ENCODE peak calls at places on chromosomes 13 and 19, in six cellular contexts. V is OCI-LY7, C is psoas muscle, X is nephron progenitor cell, G is ovary, Y is CD14-positive monocyte. J is an unnamed sample.

GRCh38 chr19:2976609-2977000 is 759 bp upstream of the TLE6 start:
- DNase-seq in G (no peak), C (no peak), V (no peak), X (no peak), Y (no peak), J (no peak)

GRCh38 chr13:105276571-105276970 is 1258.9 kb downstream of the EFNB2 start:
- DNase-seq in C (no peak), X (no peak), Y (no peak), G (no peak), V (no peak), J (no peak)

GRCh38 chr13:111561091-111561778 is 240.8 kb downstream of the TEX29 start:
- DNase-seq in G (no peak), Y (no peak), X (no peak), V (no peak), C (peak), J (no peak)

GRCh38 chr19:43692364-43692763 is 22.4 kb upstream of the PLAUR start:
- DNase-seq in C (no peak), V (no peak), G (no peak), X (no peak), Y (no peak), J (no peak)

GRCh38 chr19:55690769-55691545 is 15.9 kb downstream of the EPN1 start:
- DNase-seq in G (peak), Y (no peak), X (no peak), V (no peak), C (peak), J (no peak)

GRCh38 chr19:4316940-4317339 is 12.5 kb downstream of the FSD1 start:
- DNase-seq in G (no peak), X (no peak), Y (no peak), V (no peak), C (no peak), J (no peak)

GRCh38 chr13:30844548-30845296 is 61.3 kb upstream of the MEDAG start:
- DNase-seq in V (no peak), X (no peak), C (no peak), Y (peak), G (no peak), J (no peak)

GRCh38 chr19:10868872-10869547 is 2.3 kb upstream of the CARM1 start:
- DNase-seq in Y (no peak), C (no peak), V (no peak), G (peak), X (no peak), J (peak)

GRCh38 chr13:41145136-41145908 is 12.7 kb upstream of the KBTBD6 start:
- DNase-seq in V (no peak), G (no peak), X (no peak), Y (no peak), C (no peak), J (no peak)

GRCh38 chr13:113322890-113323651 is 26.0 kb downstream of the LAMP1 start:
- DNase-seq in X (no peak), C (peak), G (no peak), V (no peak), Y (no peak), J (peak)

GRCh38 chr19:51107406-51108065 is 673 bp downstream of the CTU1 start:
- DNase-seq in X (no peak), C (no peak), Y (no peak), V (peak), G (no peak), J (no peak)

GRCh38 chr13:81872581-81872980 is 1531.7 kb upstream of the SPRY2 start:
- DNase-seq in G (no peak), C (no peak), X (peak), V (no peak), Y (no peak), J (no peak)

GRCh38 chr13:67223024-67223423 is 7.1 kb downstream of the PCDH9 start:
- DNase-seq in X (no peak), Y (no peak), V (no peak), C (no peak), G (no peak), J (no peak)

GRCh38 chr13:64819081-64819480 is 2411.1 kb downstream of the PCDH9 start:
- DNase-seq in V (no peak), X (no peak), G (no peak), C (no peak), Y (no peak), J (no peak)

GRCh38 chr13:62185631-62186256 is 770.1 kb upstream of the PCDH20 start:
- DNase-seq in X (no peak), G (no peak), C (no peak), V (no peak), Y (no peak), J (no peak)

GRCh38 chr13:110329798-110330461 is 22.8 kb downstream of the COL4A2 start:
- DNase-seq in C (no peak), V (no peak), G (no peak), Y (no peak), X (no peak), J (no peak)

GRCh38 chr13:103883152-103883551 is 816.9 kb upstream of the SLC10A2 start:
- DNase-seq in C (peak), V (no peak), Y (no peak), G (peak), X (peak), J (peak)

GRCh38 chr13:39777527-39778061 is 122.1 kb downstream of the COG6 start:
- DNase-seq in Y (no peak), X (no peak), V (peak), C (no peak), G (no peak), J (no peak)

GRCh38 chr19:55178781-55179569 is 1.1 kb downstream of the SYT5 start:
- DNase-seq in X (peak), C (peak), V (peak), Y (peak), G (peak), J (peak)

GRCh38 chr19:14553939-14554243 is 18.0 kb downstream of the NDUFB7 start:
- DNase-seq in V (no peak), G (no peak), Y (no peak), C (no peak), X (no peak), J (no peak)

GRCh38 chr19:30369833-30370232 is 2.4 kb upstream of the ZNF536 start:
- DNase-seq in V (no peak), X (no peak), C (no peak), Y (no peak), G (no peak), J (no peak)

GRCh38 chr19:51258165-51258564 is 7.3 kb downstream of the SIGLECL1 start:
- DNase-seq in G (no peak), Y (no peak), V (no peak), C (no peak), X (no peak), J (no peak)

GRCh38 chr19:16496613-16496983 is 404 bp downstream of the C19orf44 start:
- DNase-seq in G (peak), C (peak), X (no peak), V (peak), Y (no peak), J (peak)

GRCh38 chr19:13835791-13836723 is 40.8 kb downstream of the ZSWIM4 start:
- DNase-seq in X (no peak), G (no peak), Y (peak), C (peak), V (peak), J (peak)

GRCh38 chr13:20175907-20176652 is 15.2 kb upstream of the GJA3 start:
- DNase-seq in Y (no peak), V (no peak), G (no peak), C (no peak), X (no peak), J (no peak)

GRCh38 chr13:107809125-107809524 is 406.2 kb downstream of the LIG4 start:
- DNase-seq in Y (no peak), G (no peak), V (no peak), X (no peak), C (no peak), J (no peak)

GRCh38 chr13:26052136-26052736 is 420 bp upstream of the SHISA2 start:
- DNase-seq in V (no peak), C (no peak), X (no peak), Y (no peak), G (no peak), J (no peak)

GRCh38 chr13:77878186-77878585 is 40.4 kb downstream of the EDNRB start:
- DNase-seq in X (no peak), C (no peak), V (no peak), Y (no peak), G (no peak), J (no peak)

GRCh38 chr13:95569966-95570365 is 17.4 kb downstream of the CLDN10 start:
- DNase-seq in C (no peak), X (no peak), G (no peak), V (no peak), Y (no peak), J (no peak)

GRCh38 chr19:30224689-30225606 is 147.2 kb upstream of the ZNF536 start:
- DNase-seq in X (peak), Y (no peak), C (no peak), G (no peak), V (peak), J (peak)

GRCh38 chr19:49614096-49614857 is 23.3 kb downstream of the PRR12 start:
- DNase-seq in G (no peak), Y (no peak), X (no peak), C (no peak), V (no peak), J (peak)

GRCh38 chr19:29879655-29879974 is 62.4 kb upstream of the URI1 start:
- DNase-seq in G (no peak), V (no peak), Y (peak), C (no peak), X (no peak), J (no peak)

GRCh38 chr13:106496072-106496997 is 39.1 kb downstream of the EFNB2 start:
- DNase-seq in C (no peak), X (no peak), G (no peak), V (no peak), Y (no peak), J (peak)

GRCh38 chr13:88979465-88980180 is 1308.5 kb downstream of the SLITRK5 start:
- DNase-seq in C (no peak), V (no peak), G (no peak), X (no peak), Y (no peak), J (no peak)

GRCh38 chr13:34179481-34179880 is 361.5 kb downstream of the RFC3 start:
- DNase-seq in V (no peak), X (no peak), Y (no peak), C (no peak), G (no peak), J (no peak)

GRCh38 chr19:10388957-10389356 is 8.6 kb upstream of the TYK2 start:
- DNase-seq in Y (peak), X (peak), G (peak), C (peak), V (peak), J (peak)

GRCh38 chr13:34931572-34931971 is 10.5 kb upstream of the NBEA start:
- DNase-seq in V (no peak), C (no peak), X (no peak), G (no peak), Y (no peak), J (no peak)

GRCh38 chr19:38800577-38801347 is 11.8 kb downstream of the LGALS7B start:
- DNase-seq in G (no peak), X (no peak), V (no peak), C (no peak), Y (no peak), J (no peak)

DNA sequence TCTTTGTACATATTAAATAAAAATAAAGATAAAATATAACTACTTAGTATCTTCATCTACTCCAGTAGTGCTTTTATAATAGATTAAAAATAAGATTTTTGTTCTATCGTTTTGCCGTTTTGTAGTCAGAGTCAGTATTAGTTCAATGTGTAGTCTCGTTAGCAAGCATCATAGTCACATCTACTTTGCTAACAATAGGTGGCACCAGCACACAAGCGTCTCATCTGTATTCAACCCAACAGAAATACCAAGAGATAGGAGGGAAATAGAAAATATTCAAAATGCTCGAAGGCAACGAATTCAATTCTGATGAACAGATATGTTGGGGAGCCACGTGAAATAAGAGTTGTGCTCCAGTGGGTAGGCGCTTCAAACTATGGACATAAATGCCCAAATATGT is 21.4 kb upstream of the MICU2 start:
- DNase-seq in Y (no peak), V (peak), G (no peak), C (no peak), X (no peak), J (no peak)
- TF ChIP-seq CTCF in Y (no peak), V (peak), G (no peak), C (no peak), X (no peak), J (peak)

GRCh38 chr19:40525234-40526051 is 51.2 kb upstream of the SHKBP1 start:
- DNase-seq in V (no peak), G (no peak), Y (no peak), C (no peak), X (no peak), J (no peak)

GRCh38 chr19:40524133-40524549 is 52.5 kb upstream of the SHKBP1 start:
- DNase-seq in Y (no peak), V (no peak), X (no peak), C (no peak), G (no peak), J (no peak)

GRCh38 chr19:40521276-40521675 is 54.5 kb downstream of the SPTBN4 start:
- DNase-seq in C (no peak), V (peak), G (no peak), Y (no peak), X (no peak), J (no peak)

GRCh38 chr19:40524655-40525054 is 52.0 kb upstream of the SHKBP1 start:
- DNase-seq in Y (no peak), V (no peak), G (no peak), C (no peak), X (no peak), J (no peak)

DNA sequence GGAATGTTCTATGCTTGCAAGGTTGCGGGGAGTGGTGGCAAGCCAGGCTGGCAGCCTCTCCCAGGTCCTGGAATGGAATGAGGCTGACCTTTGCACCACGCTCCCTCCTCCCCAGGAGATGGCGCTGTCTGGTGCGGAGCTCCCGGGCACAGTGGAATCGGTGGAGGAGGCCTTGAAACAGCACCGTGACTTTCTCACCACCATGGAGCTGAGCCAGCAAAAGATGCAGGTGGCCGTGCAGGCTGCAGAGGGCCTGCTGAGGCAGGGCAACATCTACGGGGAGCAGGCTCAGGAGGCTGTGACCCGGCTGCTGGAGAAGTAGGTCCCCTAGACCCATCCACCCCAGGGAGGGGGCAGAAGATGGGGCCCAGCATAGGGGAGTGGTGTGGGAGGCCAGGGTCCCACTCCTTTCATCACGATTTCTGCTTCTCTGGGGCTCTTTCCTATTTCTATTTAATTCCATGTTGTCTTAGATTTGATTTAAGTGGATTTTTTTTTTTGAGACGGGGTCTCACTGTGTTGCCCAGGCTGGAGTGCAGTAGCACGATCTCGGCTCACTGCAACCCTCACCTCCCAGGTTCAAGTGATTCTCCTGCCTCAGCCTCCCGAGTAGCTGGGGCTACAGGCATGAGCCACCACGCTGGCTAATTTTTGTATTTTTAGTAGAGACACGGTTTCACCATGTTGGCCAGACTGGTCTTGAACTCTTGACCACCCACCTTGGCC is 53.2 kb upstream of the SHKBP1 start:
- DNase-seq in X (peak), V (peak), C (peak), G (no peak), Y (peak), J (peak)
- TF ChIP-seq CTCF in X (peak), V (peak), C (peak), G (no peak), Y (peak), J (peak)

GRCh38 chr19:18522124-18522861 is 423 bp upstream of the ELL start:
- DNase-seq in G (peak), C (peak), X (peak), Y (peak), V (peak), J (peak)

GRCh38 chr19:18519962-18520847 is 1.7 kb downstream of the ELL start:
- DNase-seq in Y (peak), G (peak), X (peak), C (peak), V (peak), J (no peak)

GRCh38 chr19:18518639-18519038 is 3.2 kb downstream of the ELL start:
- DNase-seq in C (no peak), Y (no peak), X (no peak), G (no peak), V (no peak), J (no peak)

GRCh38 chr19:18521692-18522123 is at the start of gene ELL:
- DNase-seq in C (no peak), X (no peak), V (no peak), G (no peak), Y (no peak), J (no peak)

GRCh38 chr19:18520848-18521691 is 800 bp downstream of the ELL start:
- DNase-seq in X (peak), G (peak), Y (no peak), V (peak), C (peak), J (peak)
- TF ChIP-seq CTCF in X (no peak), G (no peak), Y (no peak), V (no peak), C (no peak), J (no peak)

GRCh38 chr13:98350746-98351330 is 173.8 kb upstream of the RNF113B start:
- DNase-seq in V (no peak), X (no peak), Y (no peak), C (no peak), G (no peak), J (no peak)

GRCh38 chr13:98351636-98352035 is 174.6 kb upstream of the RNF113B start:
- DNase-seq in C (no peak), Y (no peak), G (no peak), X (no peak), V (no peak), J (no peak)

GRCh38 chr13:98348476-98348875 is 171.4 kb upstream of the RNF113B start:
- DNase-seq in Y (no peak), V (no peak), G (no peak), C (no peak), X (no peak), J (no peak)

GRCh38 chr13:98352226-98352625 is 175.2 kb upstream of the RNF113B start:
- DNase-seq in C (no peak), V (no peak), X (peak), Y (no peak), G (no peak), J (peak)

GRCh38 chr13:98349731-98350305 is 172.7 kb upstream of the RNF113B start:
- DNase-seq in C (no peak), X (peak), Y (no peak), G (no peak), V (peak), J (peak)
- TF ChIP-seq CTCF in C (peak), X (no peak), Y (no peak), G (no peak), V (peak), J (no peak)

GRCh38 chr13:33126909-33127607 is 110.8 kb downstream of the KL start:
- DNase-seq in C (peak), X (no peak), V (no peak), G (no peak), Y (no peak), J (no peak)
- TF ChIP-seq CTCF in C (peak), X (no peak), V (no peak), G (no peak), Y (no peak), J (no peak)

GRCh38 chr13:28548872-28549271 is 53.9 kb upstream of the FLT1 start:
- DNase-seq in V (no peak), X (no peak), C (no peak), G (no peak), Y (no peak), J (no peak)
- TF ChIP-seq CTCF in V (no peak), X (no peak), C (no peak), G (no peak), Y (no peak), J (no peak)

J was measured in adrenal gland.